ENCODE peak calls at places on chromosomes 16 and 17, in four cellular contexts. Z is thyroid gland, K is nephron progenitor cell, C is T-cell. U is an unnamed sample.

GRCh38 chr17:77721823-77722160 is 236.7 kb upstream of the TNRC6C start:
- DNase-seq in C (no peak), K (no peak), Z (no peak), U (peak; percentile 31)

GRCh38 chr17:55448681-55449080 is 27.0 kb upstream of the MMD start:
- DNase-seq in K (no peak), C (no peak), Z (no peak), U (no peak)

GRCh38 chr16:13093676-13094075 is 192.3 kb downstream of the SHISA9 start:
- DNase-seq in C (no peak), Z (no peak), K (no peak), U (no peak)

GRCh38 chr17:8832711-8833352 is 33.7 kb upstream of the MFSD6L start:
- DNase-seq in Z (no peak), C (no peak), K (peak; percentile 73), U (peak; percentile 66)

GRCh38 chr17:56908061-56908542 is 5.7 kb downstream of the TRIM25 start:
- DNase-seq in Z (no peak), K (no peak), C (peak; percentile 22), U (no peak)

GRCh38 chr16:9047689-9048301 is 43.6 kb upstream of the HAPSTR1 start:
- DNase-seq in Z (peak; percentile 87), C (no peak), K (no peak), U (peak; percentile 65)

GRCh38 chr16:4344659-4345438 is 6.3 kb downstream of the PAM16 start:
- DNase-seq in K (no peak), Z (peak; percentile 75), C (no peak), U (no peak)

GRCh38 chr16:56047307-56048234 is 143.7 kb upstream of the GNAO1 start:
- DNase-seq in Z (no peak), K (no peak), C (no peak), U (peak; percentile 3)

GRCh38 chr16:56647641-56648431 is 3.9 kb upstream of the MT1B start:
- DNase-seq in Z (no peak), C (no peak), K (peak; percentile 39), U (no peak)

GRCh38 chr16:49556252-49557069 is 182.9 kb downstream of the C16orf78 start:
- DNase-seq in K (peak; percentile 33), Z (peak; percentile 9), C (no peak), U (no peak)

GRCh38 chr17:79235808-79236207 is 161.2 kb downstream of the ENGASE start:
- DNase-seq in C (no peak), Z (no peak), K (no peak), U (no peak)

GRCh38 chr17:2024572-2025219 is 438 bp downstream of the RTN4RL1 start:
- DNase-seq in K (no peak), Z (no peak), C (no peak), U (no peak)

GRCh38 chr16:64829678-64830077 is 292.2 kb downstream of the CDH11 start:
- DNase-seq in Z (no peak), C (no peak), K (no peak), U (no peak)

GRCh38 chr16:79599256-79599836 is 1.2 kb downstream of the MAF start:
- DNase-seq in C (no peak), K (peak; percentile 55), Z (peak; percentile 53), U (no peak)

GRCh38 chr17:59244081-59244480 is 23.8 kb downstream of the GDPD1 start:
- DNase-seq in Z (peak; percentile 55), K (no peak), C (no peak), U (no peak)

GRCh38 chr16:56945847-56946527 is 14.0 kb downstream of the HERPUD1 start:
- DNase-seq in Z (no peak), K (no peak), C (no peak), U (no peak)

GRCh38 chr17:79707931-79708891 is 22.5 kb upstream of the ENPP7 start:
- DNase-seq in C (peak; percentile 53), K (peak; percentile 81), Z (peak; percentile 55), U (peak; percentile 74)

GRCh38 chr16:68247400-68247799 is 2.2 kb downstream of the PLA2G15 start:
- DNase-seq in K (no peak), Z (no peak), C (no peak), U (no peak)

GRCh38 chr17:5662409-5663150 is 78.3 kb upstream of the NLRP1 start:
- DNase-seq in Z (no peak), K (no peak), C (no peak), U (peak; percentile 80)

GRCh38 chr16:85490971-85491771 is 122.0 kb upstream of the GSE1 start:
- DNase-seq in Z (no peak), C (peak; percentile 39), K (peak; percentile 55), U (no peak)

GRCh38 chr16:70682239-70683145 is 3.4 kb downstream of the MTSS2 start:
- DNase-seq in Z (no peak), K (no peak), C (no peak), U (no peak)

GRCh38 chr16:46482895-46483294 is 138.3 kb downstream of the SHCBP1 start:
- DNase-seq in C (no peak), K (no peak), Z (no peak), U (no peak)

GRCh38 chr16:78689536-78689935 is 590.1 kb downstream of the WWOX start:
- DNase-seq in Z (no peak), K (no peak), C (no peak), U (no peak)

GRCh38 chr17:38890410-38890746 is 20.5 kb downstream of the LASP1 start:
- DNase-seq in C (no peak), K (no peak), Z (no peak), U (no peak)

GRCh38 chr17:57782051-57782490 is 37.0 kb upstream of the CCDC182 start:
- DNase-seq in C (no peak), K (no peak), Z (no peak), U (peak; percentile 44)

GRCh38 chr16:75244844-75245758 is 6.3 kb downstream of the BCAR1 start:
- DNase-seq in Z (peak; percentile 96), C (no peak), K (peak; percentile 63), U (peak; percentile 76)

GRCh38 chr16:11634307-11634706 is 33.9 kb upstream of the SNN start:
- DNase-seq in Z (no peak), K (no peak), C (no peak), U (no peak)

GRCh38 chr16:69501956-69502457 is 63.8 kb upstream of the NFAT5 start:
- DNase-seq in K (no peak), C (no peak), Z (no peak), U (peak; percentile 56)

GRCh38 chr16:68306633-68307032 is 4.1 kb downstream of the SLC7A6OS start:
- DNase-seq in K (no peak), C (no peak), Z (no peak), U (no peak)

GRCh38 chr17:44915727-44916058 is 393 bp upstream of the GFAP start:
- DNase-seq in Z (no peak), K (no peak), C (no peak), U (no peak)

GRCh38 chr17:7204828-7205461 is 14.7 kb downstream of the DLG4 start:
- DNase-seq in K (peak; percentile 97), Z (peak; percentile 62), C (peak; percentile 98), U (peak; percentile 96)

GRCh38 chr17:32157225-32157624 is 14.9 kb downstream of the RHOT1 start:
- DNase-seq in C (no peak), K (no peak), Z (no peak), U (no peak)

GRCh38 chr17:60147553-60148241 is 2.1 kb upstream of the CA4 start:
- DNase-seq in C (no peak), Z (no peak), K (no peak), U (no peak)

GRCh38 chr17:77439382-77440013 is 298.7 kb downstream of the SEC14L1 start:
- DNase-seq in K (no peak), Z (no peak), C (no peak), U (no peak)

GRCh38 chr17:652310-652709 is 62.3 kb downstream of the VPS53 start:
- DNase-seq in K (no peak), Z (peak; percentile 8), C (no peak), U (no peak)

GRCh38 chr17:79836952-79837887 is 2.0 kb downstream of the CBX4 start:
- DNase-seq in K (peak; percentile 38), C (peak; percentile 40), Z (peak; percentile 94), U (peak; percentile 79)

GRCh38 chr17:42337442-42337841 is 49.1 kb downstream of the STAT5A start:
- DNase-seq in Z (no peak), C (peak; percentile 81), K (no peak), U (no peak)

GRCh38 chr17:82097187-82097918 is 683 bp downstream of the FASN start:
- DNase-seq in K (peak; percentile 69), Z (peak; percentile 61), C (no peak), U (peak; percentile 82)